ENCODE peak calls at places on chromosomes 12 and 14, in four cellular contexts. L is HepG2, G is WTC11, I is GM12878. J is an unnamed sample.

GRCh38 chr14:86357866-86358265 is 827.9 kb downstream of the FLRT2 start:
- DNase-seq in L (no peak), G (no peak), I (no peak), J (no peak)

GRCh38 chr12:43131304-43131703 is 420.7 kb downstream of the ADAMTS20 start:
- DNase-seq in L (no peak), G (no peak), I (no peak), J (no peak)

GRCh38 chr12:98485792-98486347 is 29.5 kb upstream of the TMPO start:
- DNase-seq in L (no peak), G (no peak), I (no peak), J (no peak)

GRCh38 chr12:59149995-59150642 is 229.8 kb upstream of the LRIG3 start:
- DNase-seq in L (peak), G (no peak), I (peak), J (peak)

GRCh38 chr12:31466768-31467167 is 124.2 kb downstream of the DENND5B start:
- DNase-seq in L (no peak), G (no peak), I (no peak), J (no peak)

GRCh38 chr12:109624467-109624866 is 50.9 kb downstream of the MVK start:
- DNase-seq in L (no peak), G (no peak), I (no peak), J (no peak)

GRCh38 chr14:68785817-68786490 is 6.9 kb downstream of the ZFP36L1 start:
- DNase-seq in L (no peak), G (no peak), I (no peak), J (peak)

GRCh38 chr12:127038152-127038551 is 1228.8 kb upstream of the TMEM132C start:
- DNase-seq in L (no peak), G (no peak), I (no peak), J (no peak)

GRCh38 chr12:41795910-41796309 is 348.8 kb downstream of the GXYLT1 start:
- DNase-seq in L (no peak), G (peak), I (no peak), J (no peak)

GRCh38 chr14:72613975-72614319 is 280.0 kb downstream of the DPF3 start:
- DNase-seq in L (no peak), G (no peak), I (no peak), J (no peak)

GRCh38 chr14:34920339-34920738 is 45.2 kb upstream of the BAZ1A start:
- DNase-seq in L (no peak), G (no peak), I (no peak), J (no peak)

GRCh38 chr14:103867523-103867953 is 20.2 kb upstream of the PPP1R13B start:
- DNase-seq in L (no peak), G (no peak), I (no peak), J (no peak)

GRCh38 chr14:57976701-57977100 is 110.8 kb upstream of the SLC35F4 start:
- DNase-seq in L (no peak), G (no peak), I (no peak), J (no peak)

DNA sequence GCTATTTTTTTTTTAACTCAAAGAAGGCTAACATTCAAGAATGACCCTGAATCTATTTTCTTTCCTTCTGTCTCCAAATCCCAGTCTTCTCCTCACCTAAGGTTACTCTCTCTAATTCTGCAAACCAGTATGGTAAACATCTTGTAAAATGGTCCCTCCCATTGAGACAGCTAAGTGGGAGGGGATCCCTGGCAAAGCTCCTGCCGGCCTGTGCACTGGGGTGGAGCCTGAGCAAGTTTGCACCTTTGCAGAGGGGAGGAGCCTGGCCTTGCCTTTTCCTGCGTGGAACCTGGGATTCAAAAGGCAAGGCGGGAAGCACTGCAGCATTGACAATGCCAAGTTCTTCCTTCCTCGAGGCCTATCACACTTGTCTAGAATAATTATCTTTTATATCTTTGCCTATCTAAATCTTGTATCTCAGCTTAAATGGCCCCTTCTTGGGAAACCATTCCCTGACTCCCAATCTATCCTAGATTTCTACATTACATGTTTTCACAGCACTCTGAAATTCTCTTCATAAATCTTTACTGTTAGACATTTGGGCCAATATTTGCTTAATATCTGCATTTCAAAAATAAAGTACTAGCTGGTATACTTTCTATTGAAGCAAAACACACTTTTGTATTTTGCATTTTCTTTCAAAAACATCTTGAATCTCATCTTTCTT is 83.0 kb downstream of the EPS8 start:
- DNase-seq in L (no peak), G (peak), I (no peak), J (no peak)
- TF ChIP-seq CBFB in L (no peak), G (no peak), I (no peak), J (no peak)

GRCh38 chr14:51873221-51873893 is 12.9 kb downstream of the GNG2 start:
- DNase-seq in L (no peak), G (no peak), I (peak), J (no peak)
- TF ChIP-seq ATF3 in L (no peak), G (no peak), I (no peak), J (no peak)

GRCh38 chr12:48446372-48446771 is 26.0 kb upstream of the ANP32D start:
- DNase-seq in L (no peak), G (no peak), I (no peak), J (no peak)
- TF ChIP-seq CBFB in L (no peak), G (no peak), I (no peak), J (no peak)

GRCh38 chr12:95978351-95978750 is 17.8 kb downstream of the HAL start:
- DNase-seq in L (no peak), G (no peak), I (no peak), J (no peak)

GRCh38 chr12:95976416-95976832 is 19.7 kb downstream of the HAL start:
- DNase-seq in L (peak), G (no peak), I (no peak), J (no peak)

GRCh38 chr12:95978774-95979173 is 17.4 kb downstream of the HAL start:
- DNase-seq in L (no peak), G (no peak), I (no peak), J (no peak)

GRCh38 chr12:95975491-95975890 is 20.7 kb downstream of the HAL start:
- DNase-seq in L (no peak), G (no peak), I (no peak), J (no peak)

GRCh38 chr12:95977764-95978305 is 18.3 kb downstream of the HAL start:
- DNase-seq in L (no peak), G (no peak), I (no peak), J (no peak)
- TF ChIP-seq ATF3 in L (no peak), G (no peak), I (no peak), J (no peak)

GRCh38 chr12:92722897-92723296 is 20.1 kb downstream of the PLEKHG7 start:
- DNase-seq in L (no peak), G (no peak), I (no peak), J (no peak)

GRCh38 chr12:92721668-92722067 is 18.9 kb downstream of the PLEKHG7 start:
- DNase-seq in L (no peak), G (no peak), I (no peak), J (no peak)

GRCh38 chr12:92730758-92731157 is 28.0 kb downstream of the PLEKHG7 start:
- DNase-seq in L (no peak), G (no peak), I (no peak), J (no peak)

GRCh38 chr12:92729773-92730305 is 27.1 kb downstream of the PLEKHG7 start:
- DNase-seq in L (no peak), G (no peak), I (no peak), J (no peak)

DNA sequence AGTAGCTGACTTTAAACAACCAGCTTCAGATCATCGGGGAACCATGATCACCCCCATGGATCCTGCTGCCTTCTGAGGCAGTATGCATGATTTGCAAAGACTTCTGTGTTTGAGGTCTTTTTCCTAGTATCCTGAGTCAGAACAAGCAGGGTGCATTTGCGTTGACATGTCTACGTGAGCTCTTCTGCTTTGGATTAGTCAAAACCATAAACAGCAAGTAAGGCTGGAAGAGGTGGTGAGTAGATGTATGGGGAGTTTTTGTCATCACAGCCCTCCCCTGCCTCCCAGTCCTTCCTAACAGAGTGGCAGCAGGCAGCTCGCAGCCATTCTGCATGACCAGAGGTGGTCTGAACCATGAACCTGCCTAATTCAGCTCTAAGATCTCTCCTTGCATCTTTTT is 24.1 kb downstream of the PLEKHG7 start:
- DNase-seq in L (no peak), G (no peak), I (no peak), J (no peak)
- TF ChIP-seq CBFB in L (no peak), G (no peak), I (no peak), J (no peak)

DNA sequence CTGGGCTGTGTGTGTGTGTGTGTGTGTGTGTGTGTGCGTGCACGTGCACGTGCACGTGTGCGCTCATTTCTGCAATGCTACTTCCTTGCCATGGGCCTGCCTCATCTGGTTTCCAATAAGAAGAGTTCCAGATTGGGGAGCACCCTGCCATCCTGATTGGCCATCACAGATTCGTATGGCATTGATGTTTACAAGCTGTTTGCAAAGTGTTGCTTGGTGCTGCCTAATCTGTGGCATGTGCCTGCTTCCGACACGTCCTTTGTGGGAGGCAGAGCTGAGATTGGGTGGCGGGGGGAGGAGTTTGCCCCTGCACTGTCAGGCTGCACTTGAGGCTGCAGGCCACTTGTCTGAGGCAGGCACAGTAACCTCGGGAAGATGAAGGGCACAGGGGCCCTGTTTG is 39.2 kb downstream of the SAMD4A start:
- DNase-seq in L (no peak), G (peak), I (no peak), J (no peak)
- TF ChIP-seq ATF3 in L (no peak), G (no peak), I (no peak), J (no peak)

DNA sequence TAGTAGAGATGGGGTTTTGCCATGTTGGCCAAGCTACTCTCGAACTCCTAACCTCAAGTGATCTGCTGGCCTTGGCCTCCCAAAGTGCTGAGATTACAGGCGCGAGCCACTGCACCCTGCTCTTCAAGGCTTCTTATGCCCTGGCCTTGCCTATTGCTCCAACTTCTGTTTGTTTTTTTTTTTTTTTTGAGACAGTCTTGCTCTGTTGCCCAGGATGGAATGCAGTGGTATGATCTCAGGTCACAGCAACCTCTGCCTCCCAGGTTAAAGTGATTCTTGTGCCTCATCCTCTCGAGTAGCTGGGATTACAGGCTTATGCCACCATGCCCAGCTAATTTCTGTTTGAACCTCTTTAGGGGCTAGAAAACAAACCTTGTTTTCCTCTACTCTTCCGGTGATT is 6.0 kb upstream of the ABCD4 start:
- DNase-seq in L (no peak), G (no peak), I (no peak), J (no peak)
- TF ChIP-seq CBFB in L (no peak), G (no peak), I (no peak), J (no peak)

DNA sequence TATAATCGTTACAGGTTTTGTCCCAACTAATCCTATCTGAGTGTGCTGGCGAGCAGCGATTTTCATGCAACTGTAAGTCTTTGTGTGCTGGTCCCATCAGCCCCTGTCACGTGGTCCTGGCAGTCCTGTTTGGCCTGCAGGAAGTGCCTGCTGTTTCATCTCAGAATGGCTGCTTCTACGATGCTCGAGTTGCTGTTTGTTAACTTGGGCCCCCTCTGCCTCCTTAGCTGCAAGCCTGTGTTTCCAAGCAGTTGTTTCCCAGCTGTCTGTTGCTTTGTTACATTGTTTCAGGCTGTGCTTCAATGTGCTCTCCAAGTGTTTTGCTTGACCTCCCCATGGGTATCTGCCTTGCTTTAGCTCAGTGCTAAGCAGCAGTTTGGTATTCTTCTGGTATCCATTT is 21.8 kb downstream of the TMTC2 start:
- DNase-seq in L (no peak), G (peak), I (no peak), J (no peak)
- TF ChIP-seq ATF3 in L (no peak), G (no peak), I (no peak), J (no peak)

GRCh38 chr12:122471324-122472226 is 29.2 kb downstream of the ZCCHC8 start:
- DNase-seq in L (peak), G (no peak), I (no peak), J (peak)

GRCh38 chr12:122473543-122474323 is 27.0 kb downstream of the ZCCHC8 start:
- DNase-seq in L (no peak), G (no peak), I (peak), J (peak)

GRCh38 chr12:122474324-122474716 is 26.4 kb downstream of the ZCCHC8 start:
- DNase-seq in L (no peak), G (no peak), I (no peak), J (no peak)
- TF ChIP-seq CBFB in L (no peak), G (no peak), I (no peak), J (no peak)

GRCh38 chr12:108127654-108128053 is 1.4 kb upstream of the WSCD2 start:
- DNase-seq in L (no peak), G (no peak), I (no peak), J (no peak)
- TF ChIP-seq ATF3 in L (no peak), G (no peak), I (no peak), J (no peak)

J was measured in K562.